ENCODE peak calls at places on chromosomes 16 and 17, in eight cellular contexts. Z is right lobe of liver, G is IMR-90, J is thoracic aorta, I is kidney, P is uterus, K is heart left ventricle, L is MM.1S. H is an unnamed sample. For H3K36me3, the result is how much of the 10 kb centered on the place peaks cover.

GRCh38 chr17:17015221-17015620 is 27.0 kb upstream of the MPRIP start:
- DNase-seq in P (no peak), L (no peak), I (no peak), Z (no peak), J (no peak), G (no peak), K (no peak), H (no peak)

GRCh38 chr17:61416211-61416539 is 16.5 kb downstream of the TBX2 start:
- DNase-seq in L (no peak), G (no peak), I (no peak), K (no peak), P (no peak), J (no peak), Z (no peak), H (peak)

GRCh38 chr16:74304164-74304834 is 7.7 kb downstream of the PSMD7 start:
- DNase-seq in G (no peak), Z (no peak), I (no peak), P (no peak), L (no peak), K (no peak), J (no peak), H (no peak)

GRCh38 chr16:760065-760464 is 469 bp upstream of the MSLN start:
- DNase-seq in I (peak), Z (no peak), J (no peak), G (no peak), L (no peak), K (no peak), P (no peak), H (peak)

GRCh38 chr17:19386276-19386863 is 620 bp downstream of the MFAP4 start:
- DNase-seq in L (no peak), K (no peak), Z (peak), I (peak), P (peak), G (peak), J (no peak), H (no peak)

GRCh38 chr17:4573682-4574081 is 10.6 kb upstream of the SMTNL2 start:
- DNase-seq in K (peak), P (no peak), G (no peak), Z (peak), I (peak), L (peak), J (no peak), H (no peak)

GRCh38 chr17:44924107-44924544 is 8.8 kb upstream of the GFAP start:
- DNase-seq in G (no peak), Z (no peak), K (no peak), I (peak), J (no peak), L (no peak), P (no peak), H (no peak)

GRCh38 chr17:80105762-80106161 is 4.4 kb downstream of the GAA start:
- DNase-seq in L (no peak), I (peak), Z (peak), P (no peak), K (peak), G (peak), J (no peak), H (peak)

GRCh38 chr17:47862621-47863440 is 11.9 kb upstream of the SP6 start:
- DNase-seq in G (peak), P (no peak), Z (no peak), I (no peak), L (no peak), J (no peak), K (no peak), H (no peak)

GRCh38 chr17:9531080-9531479 is 44.5 kb downstream of the STX8 start:
- DNase-seq in L (no peak), G (peak), I (no peak), J (no peak), K (no peak), Z (no peak), P (no peak), H (no peak)

GRCh38 chr17:67223924-67224323 is 21.1 kb downstream of the HELZ start:
- DNase-seq in G (no peak), K (no peak), P (no peak), J (no peak), Z (no peak), I (no peak), L (no peak), H (no peak)

GRCh38 chr16:2752850-2753522 is 548 bp downstream of the SRRM2 start:
- DNase-seq in G (peak), J (no peak), P (peak), I (no peak), Z (peak), K (peak), L (peak), H (no peak)

GRCh38 chr17:18028114-18028513 is 10.9 kb downstream of the ATPAF2 start:
- DNase-seq in J (no peak), K (no peak), P (no peak), L (no peak), Z (no peak), G (no peak), I (no peak), H (no peak)

GRCh38 chr17:67390006-67390645 is 13.0 kb downstream of the PITPNC1 start:
- DNase-seq in J (no peak), G (peak), Z (no peak), L (no peak), K (no peak), I (no peak), P (no peak), H (no peak)

GRCh38 chr17:70060415-70060814 is 14.6 kb upstream of the KCNJ16 start:
- DNase-seq in G (peak), J (no peak), K (no peak), P (no peak), L (no peak), I (no peak), Z (no peak), H (no peak)

GRCh38 chr16:86244188-86244587 is 266.1 kb upstream of the FOXF1 start:
- DNase-seq in L (no peak), J (no peak), G (no peak), Z (no peak), P (no peak), K (no peak), I (no peak), H (no peak)

GRCh38 chr17:79777166-79777843 is 643 bp upstream of the CBX2 start:
- DNase-seq in J (no peak), P (peak), L (no peak), G (peak), Z (peak), K (peak), I (peak), H (no peak)

GRCh38 chr17:38815576-38816193 is 9.4 kb downstream of the CWC25 start:
- DNase-seq in P (no peak), I (no peak), G (peak), Z (no peak), K (no peak), L (no peak), J (no peak), H (no peak)

GRCh38 chr17:37614391-37614790 is 5.2 kb upstream of the SYNRG start:
- DNase-seq in I (no peak), K (no peak), G (peak), P (no peak), Z (no peak), J (no peak), L (no peak), H (no peak)

GRCh38 chr17:45284176-45285140 is 22.6 kb upstream of the SPATA32 start:
- DNase-seq in P (no peak), G (no peak), L (peak), I (peak), J (no peak), K (peak), Z (peak), H (no peak)

GRCh38 chr17:73465851-73466250 is 154.1 kb upstream of the CDC42EP4 start:
- DNase-seq in K (no peak), P (no peak), I (no peak), J (no peak), G (no peak), L (no peak), Z (no peak), H (no peak)

GRCh38 chr16:89064606-89065444 is 28.8 kb upstream of the ACSF3 start:
- DNase-seq in I (no peak), J (no peak), L (no peak), K (no peak), G (no peak), Z (no peak), P (no peak), H (no peak)

GRCh38 chr16:74608944-74609343 is 2.0 kb upstream of the GLG1 start:
- DNase-seq in P (no peak), Z (no peak), G (no peak), L (no peak), J (no peak), K (no peak), I (no peak), H (no peak)

GRCh38 chr17:61833536-61834203 is 29.7 kb downstream of the BRIP1 start:
- DNase-seq in L (no peak), P (no peak), Z (no peak), J (no peak), G (peak), K (no peak), I (no peak), H (no peak)

GRCh38 chr16:89193021-89193575 is 7.2 kb downstream of the SLC22A31 start:
- DNase-seq in J (no peak), I (peak), L (peak), Z (peak), P (peak), K (no peak), G (peak), H (peak)

GRCh38 chr17:12727076-12727750 is 61.5 kb downstream of the MYOCD start:
- DNase-seq in K (no peak), I (no peak), Z (no peak), G (peak), J (no peak), L (no peak), P (no peak), H (no peak)

GRCh38 chr16:88394426-88394825 is 11.7 kb downstream of the ZNF469 start:
- DNase-seq in L (no peak), I (no peak), P (no peak), K (no peak), Z (no peak), J (no peak), G (no peak), H (no peak)

GRCh38 chr16:8958344-8958808 is 5.3 kb downstream of the USP7 start:
- DNase-seq in P (no peak), K (no peak), G (peak), L (no peak), I (no peak), Z (no peak), J (peak), H (no peak)

GRCh38 chr17:17379197-17379991 is 76.2 kb downstream of the NT5M start:
- DNase-seq in L (no peak), K (no peak), Z (no peak), G (peak), J (no peak), I (peak), P (no peak), H (no peak)

GRCh38 chr16:87135631-87136030 is 181.6 kb downstream of the C16orf95 start:
- DNase-seq in G (no peak), J (no peak), I (no peak), Z (no peak), L (no peak), P (no peak), K (no peak), H (no peak)

DNA sequence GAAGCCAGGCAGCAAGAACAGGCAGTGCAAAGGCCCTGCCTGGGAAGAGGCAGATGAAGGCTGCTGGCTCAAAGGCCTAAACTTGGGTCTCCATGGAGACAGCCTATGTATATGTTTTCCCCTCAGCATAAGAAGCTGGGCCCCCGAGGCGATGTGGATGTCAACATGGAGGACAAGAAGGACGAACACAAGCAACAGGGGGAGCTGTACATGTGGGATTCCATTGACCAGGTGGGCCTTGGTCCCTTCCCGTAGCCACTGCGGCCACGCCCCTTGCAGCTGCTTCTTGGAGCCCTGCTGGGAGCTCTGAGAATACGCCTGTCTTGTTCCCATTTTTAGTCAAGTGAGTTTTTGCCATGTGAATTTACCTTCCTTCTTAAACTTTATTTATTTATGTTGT is 106.0 kb downstream of the SDR42E1 start:
- DNase-seq in K (no peak), P (no peak), I (no peak), L (no peak), Z (no peak), G (no peak), J (no peak), H (no peak)
- H3K36me3 ChIP-seq in K (under half), P (under half), I (under half), L (under half), Z (under half), G (under half), J (under half), H (under half)

GRCh38 chr17:75694536-75694935 is 26.7 kb upstream of the ITGB4 start:
- DNase-seq in I (peak), G (no peak), J (no peak), P (no peak), L (no peak), K (no peak), Z (no peak), H (no peak)
- TF ChIP-seq CTCF in I (no peak), G (no peak), J (no peak), P (no peak), L (no peak), K (no peak), Z (no peak), H (no peak)

GRCh38 chr16:57483725-57484514 is 2.4 kb downstream of the DOK4 start:
- DNase-seq in Z (no peak), G (no peak), K (no peak), P (no peak), I (peak), J (no peak), L (no peak), H (no peak)
- H3K27ac ChIP-seq in Z (no peak), G (no peak), K (no peak), P (peak), I (no peak), J (peak), L (no peak), H (no peak)

DNA sequence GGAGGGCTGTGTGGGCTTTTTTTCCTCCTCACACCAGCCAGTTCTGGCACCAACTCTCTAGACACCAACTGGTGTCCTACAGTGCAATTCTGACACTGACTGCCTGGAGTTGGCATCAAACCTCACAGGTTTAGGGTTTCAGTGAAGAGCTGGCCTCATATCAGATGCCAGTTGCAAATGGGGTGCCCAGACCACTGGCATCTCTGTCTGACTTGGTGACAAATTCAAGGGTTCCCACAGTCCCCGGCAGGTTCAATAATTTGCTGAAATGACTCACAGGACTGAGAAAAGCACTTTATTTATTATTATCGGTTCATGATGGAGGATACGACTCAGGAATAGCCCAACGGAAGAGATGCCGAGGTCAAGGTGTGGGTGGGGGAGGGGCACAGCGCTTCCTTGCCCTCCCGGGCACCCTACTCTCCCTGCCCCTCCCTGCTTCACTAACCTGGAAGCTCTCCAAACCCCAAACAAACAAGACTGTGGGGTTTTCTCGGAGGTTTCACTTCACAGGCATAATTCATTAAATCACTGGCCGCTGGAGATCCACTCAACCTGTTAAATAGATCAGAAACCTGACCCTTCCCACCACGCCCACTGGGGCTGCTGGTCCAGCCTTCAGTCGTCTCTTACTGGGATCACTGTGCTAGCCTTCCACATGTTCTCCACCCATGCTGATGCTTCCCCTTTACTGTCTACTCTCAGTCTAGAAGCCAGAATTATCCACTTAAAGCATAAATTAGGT is 1.7 kb upstream of the NLRP1 start:
- DNase-seq in G (peak), P (no peak), K (no peak), L (no peak), J (no peak), I (no peak), Z (no peak), H (no peak)
- H3K36me3 ChIP-seq in G (under half), P (under half), K (under half), L (under half), J (under half), I (under half), Z (under half), H (under half)

GRCh38 chr17:75069783-75070182 is 18.0 kb upstream of the SLC16A5 start:
- DNase-seq in K (no peak), P (no peak), Z (no peak), J (no peak), I (peak), G (no peak), L (peak), H (no peak)
- TF ChIP-seq CTCF in K (no peak), P (no peak), Z (peak), J (no peak), I (peak), G (peak), L (peak), H (peak)

GRCh38 chr16:12323007-12323699 is 346.6 kb downstream of the SNX29 start:
- DNase-seq in J (no peak), P (no peak), G (no peak), I (no peak), L (no peak), K (no peak), Z (no peak), H (no peak)
- H3K27ac ChIP-seq in J (no peak), P (no peak), G (no peak), I (no peak), L (no peak), K (no peak), Z (no peak), H (no peak)

H was measured in RWPE2.